ENCODE peak calls at places on chromosomes 2 and 18, in five cellular contexts. One of them, this sample, is unnamed. For H3K4me1, the result is how much of the 10 kb centered on the place peaks cover.

GRCh38 chr2:8320305-8320704 is 361.6 kb upstream of the ID2 start:
- DNase-seq in adrenal gland: no peak
- DNase-seq in PC-3: no peak
- DNase-seq in transverse colon: no peak
- DNase-seq in HCT116: no peak
- DNase-seq in this sample: no peak

GRCh38 chr2:135882415-135882814 is 6.2 kb upstream of the MCM6 start:
- DNase-seq in adrenal gland: no peak
- DNase-seq in PC-3: no peak
- DNase-seq in transverse colon: no peak
- DNase-seq in HCT116: no peak
- DNase-seq in this sample: no peak

GRCh38 chr2:234339016-234339415 is 157.9 kb downstream of the ARL4C start:
- DNase-seq in adrenal gland: no peak
- DNase-seq in PC-3: no peak
- DNase-seq in transverse colon: no peak
- DNase-seq in HCT116: no peak
- DNase-seq in this sample: no peak

GRCh38 chr2:199370150-199370780 is 87.5 kb downstream of the SATB2 start:
- DNase-seq in adrenal gland: peak
- DNase-seq in PC-3: peak
- DNase-seq in transverse colon: no peak
- DNase-seq in HCT116: no peak
- DNase-seq in this sample: no peak

GRCh38 chr2:65654496-65654895 is 222.1 kb upstream of the SPRED2 start:
- DNase-seq in adrenal gland: no peak
- DNase-seq in PC-3: no peak
- DNase-seq in transverse colon: no peak
- DNase-seq in HCT116: no peak
- DNase-seq in this sample: no peak

GRCh38 chr2:38436227-38436664 is 59.2 kb upstream of the ATL2 start:
- DNase-seq in adrenal gland: no peak
- DNase-seq in PC-3: peak
- DNase-seq in transverse colon: no peak
- DNase-seq in HCT116: no peak
- DNase-seq in this sample: no peak

GRCh38 chr18:46428368-46428767 is 228.7 kb downstream of the LOXHD1 start:
- DNase-seq in adrenal gland: no peak
- DNase-seq in PC-3: no peak
- DNase-seq in transverse colon: no peak
- DNase-seq in HCT116: no peak
- DNase-seq in this sample: no peak

GRCh38 chr2:26161926-26162325 is 11.0 kb upstream of the GAREM2 start:
- DNase-seq in adrenal gland: no peak
- DNase-seq in PC-3: no peak
- DNase-seq in transverse colon: no peak
- DNase-seq in HCT116: no peak
- DNase-seq in this sample: no peak

GRCh38 chr2:166090900-166091299 is 36.9 kb downstream of the SCN1A start:
- DNase-seq in adrenal gland: no peak
- DNase-seq in PC-3: no peak
- DNase-seq in transverse colon: no peak
- DNase-seq in HCT116: no peak
- DNase-seq in this sample: no peak

GRCh38 chr2:128727914-128728313 is 409.2 kb upstream of the HS6ST1 start:
- DNase-seq in adrenal gland: peak
- DNase-seq in PC-3: peak
- DNase-seq in transverse colon: no peak
- DNase-seq in HCT116: no peak
- DNase-seq in this sample: no peak

GRCh38 chr2:108918941-108919341 is 70.1 kb downstream of the EDAR start:
- DNase-seq in adrenal gland: no peak
- DNase-seq in PC-3: no peak
- DNase-seq in transverse colon: no peak
- DNase-seq in HCT116: no peak
- DNase-seq in this sample: no peak

GRCh38 chr2:19955544-19956422 is 34.1 kb downstream of the WDR35 start:
- DNase-seq in adrenal gland: peak
- DNase-seq in PC-3: peak
- DNase-seq in transverse colon: peak
- DNase-seq in HCT116: peak
- DNase-seq in this sample: peak

GRCh38 chr2:121826036-121826435 is 70.6 kb downstream of the TSN start:
- DNase-seq in adrenal gland: no peak
- DNase-seq in PC-3: no peak
- DNase-seq in transverse colon: no peak
- DNase-seq in HCT116: no peak
- DNase-seq in this sample: no peak

GRCh38 chr2:165293439-165294420 is 54.5 kb downstream of the SCN2A start:
- DNase-seq in adrenal gland: peak
- DNase-seq in PC-3: peak
- DNase-seq in transverse colon: peak
- DNase-seq in HCT116: peak
- DNase-seq in this sample: peak

GRCh38 chr2:109352898-109353689 is 224.1 kb downstream of the SH3RF3 start:
- DNase-seq in adrenal gland: no peak
- DNase-seq in PC-3: no peak
- DNase-seq in transverse colon: no peak
- DNase-seq in HCT116: no peak
- DNase-seq in this sample: peak

GRCh38 chr2:235373171-235373570 is 120.7 kb upstream of the AGAP1 start:
- DNase-seq in adrenal gland: no peak
- DNase-seq in PC-3: no peak
- DNase-seq in transverse colon: no peak
- DNase-seq in HCT116: no peak
- DNase-seq in this sample: no peak

GRCh38 chr2:235366847-235367246 is 127.0 kb upstream of the AGAP1 start:
- DNase-seq in adrenal gland: no peak
- DNase-seq in PC-3: peak
- DNase-seq in transverse colon: no peak
- DNase-seq in HCT116: no peak
- DNase-seq in this sample: no peak

GRCh38 chr2:235366390-235366789 is 127.5 kb upstream of the AGAP1 start:
- DNase-seq in adrenal gland: no peak
- DNase-seq in PC-3: no peak
- DNase-seq in transverse colon: no peak
- DNase-seq in HCT116: no peak
- DNase-seq in this sample: no peak

DNA sequence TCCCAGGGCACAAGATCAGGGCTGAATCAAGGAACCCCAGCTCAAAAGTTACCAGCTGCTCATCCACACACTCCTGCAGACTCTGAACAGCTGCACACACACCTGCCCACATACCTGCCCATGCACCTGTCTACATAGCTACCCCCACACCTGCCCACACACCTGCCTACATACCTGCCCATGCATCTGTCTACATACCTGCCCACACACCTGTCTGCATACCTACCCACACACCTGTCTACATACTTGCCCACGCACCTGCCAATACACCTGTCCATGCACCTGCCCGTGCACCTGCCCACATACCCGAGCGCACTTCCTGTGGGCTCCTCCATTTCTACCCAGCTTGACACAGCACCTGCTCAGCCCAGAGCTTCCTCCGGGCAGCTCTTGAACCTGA is 122.8 kb upstream of the AGAP1 start:
- DNase-seq in adrenal gland: no peak
- DNase-seq in PC-3: no peak
- DNase-seq in transverse colon: no peak
- DNase-seq in HCT116: no peak
- DNase-seq in this sample: no peak
- H3K4me1 ChIP-seq in adrenal gland: under half
- H3K4me1 ChIP-seq in PC-3: under half
- H3K4me1 ChIP-seq in transverse colon: under half
- H3K4me1 ChIP-seq in HCT116: under half
- H3K4me1 ChIP-seq in this sample: under half

GRCh38 chr18:32067375-32068167 is 24.1 kb upstream of the RNF138 start:
- DNase-seq in adrenal gland: no peak
- DNase-seq in PC-3: no peak
- DNase-seq in transverse colon: no peak
- DNase-seq in HCT116: no peak
- DNase-seq in this sample: no peak

GRCh38 chr18:32074206-32074605 is 17.5 kb upstream of the RNF138 start:
- DNase-seq in adrenal gland: no peak
- DNase-seq in PC-3: no peak
- DNase-seq in transverse colon: no peak
- DNase-seq in HCT116: no peak
- DNase-seq in this sample: no peak

DNA sequence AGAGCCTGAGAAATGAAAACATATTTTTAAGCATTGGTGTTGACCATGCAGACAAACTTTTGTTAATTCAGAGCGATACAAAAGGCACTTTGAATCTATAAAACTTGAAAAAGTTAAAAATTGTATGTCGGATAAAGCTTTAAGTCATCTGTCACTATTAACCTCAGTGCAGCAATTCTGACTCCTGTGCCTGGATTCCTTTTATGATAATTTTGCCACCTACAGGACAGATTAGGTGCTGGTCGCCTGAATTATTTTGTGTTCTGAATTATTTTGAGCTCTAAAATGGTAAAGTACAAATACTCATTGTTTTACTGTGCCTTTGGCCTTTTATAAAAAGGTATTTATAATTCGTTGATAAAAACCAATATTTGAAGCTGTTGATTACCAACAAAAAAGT is 19.4 kb upstream of the RNF138 start:
- DNase-seq in adrenal gland: no peak
- DNase-seq in PC-3: peak
- DNase-seq in transverse colon: no peak
- DNase-seq in HCT116: no peak
- DNase-seq in this sample: no peak
- H3K4me3 ChIP-seq in adrenal gland: no peak
- H3K4me3 ChIP-seq in PC-3: no peak
- H3K4me3 ChIP-seq in transverse colon: no peak
- H3K4me3 ChIP-seq in HCT116: no peak
- H3K4me3 ChIP-seq in this sample: no peak

DNA sequence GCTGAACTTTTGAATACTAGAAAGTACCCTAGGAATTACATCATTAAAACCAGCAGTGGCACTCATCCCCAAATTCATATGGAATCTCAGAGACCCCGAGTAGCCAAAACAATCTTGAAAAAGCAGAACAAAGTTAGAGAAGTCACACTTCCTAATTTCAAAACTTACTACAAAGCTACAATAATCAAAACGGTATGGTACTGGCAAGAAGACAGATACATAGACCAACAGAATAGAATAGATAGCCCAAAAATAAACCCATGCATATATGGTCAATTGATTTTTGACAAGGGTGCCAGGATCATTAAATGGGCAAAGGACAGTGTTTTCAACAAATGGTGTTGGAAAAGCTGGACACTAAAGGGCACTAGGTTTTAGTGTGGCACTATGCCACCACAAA is 176.0 kb upstream of the NDUFV2 start:
- DNase-seq in adrenal gland: no peak
- DNase-seq in PC-3: no peak
- DNase-seq in transverse colon: no peak
- DNase-seq in HCT116: no peak
- DNase-seq in this sample: no peak
- H3K4me1 ChIP-seq in adrenal gland: under half
- H3K4me1 ChIP-seq in PC-3: under half
- H3K4me1 ChIP-seq in transverse colon: under half
- H3K4me1 ChIP-seq in HCT116: under half
- H3K4me1 ChIP-seq in this sample: under half

GRCh38 chr2:170291474-170291873 is 113.5 kb downstream of the MYO3B start:
- DNase-seq in adrenal gland: no peak
- DNase-seq in PC-3: no peak
- DNase-seq in transverse colon: no peak
- DNase-seq in HCT116: no peak
- DNase-seq in this sample: no peak

GRCh38 chr2:170288859-170289258 is 110.9 kb downstream of the MYO3B start:
- DNase-seq in adrenal gland: no peak
- DNase-seq in PC-3: no peak
- DNase-seq in transverse colon: no peak
- DNase-seq in HCT116: no peak
- DNase-seq in this sample: no peak

GRCh38 chr2:170298115-170298514 is 120.2 kb downstream of the MYO3B start:
- DNase-seq in adrenal gland: no peak
- DNase-seq in PC-3: no peak
- DNase-seq in transverse colon: no peak
- DNase-seq in HCT116: no peak
- DNase-seq in this sample: no peak

GRCh38 chr2:170292415-170292814 is 114.5 kb downstream of the MYO3B start:
- DNase-seq in adrenal gland: no peak
- DNase-seq in PC-3: peak
- DNase-seq in transverse colon: no peak
- DNase-seq in HCT116: no peak
- DNase-seq in this sample: no peak
- H3K4me3 ChIP-seq in adrenal gland: no peak
- H3K4me3 ChIP-seq in PC-3: no peak
- H3K4me3 ChIP-seq in transverse colon: no peak
- H3K4me3 ChIP-seq in HCT116: no peak
- H3K4me3 ChIP-seq in this sample: no peak

This sample was measured in Peyer's patch.